ENCODE peak calls at places on chromosomes 1 and 21, in four cellular contexts. P is HepG2, L is K562, Q is GM12878. Z is an unnamed sample.

GRCh38 chr1:30388386-30388785 is 335.0 kb downstream of the MATN1 start:
- DNase-seq in P (no peak), Q (no peak), L (no peak), Z (no peak)

GRCh38 chr21:34865922-34866271 is 183.2 kb downstream of the RUNX1 start:
- DNase-seq in P (peak), L (no peak), Q (peak), Z (no peak)

GRCh38 chr1:157199421-157199755 is 61.2 kb upstream of the ETV3 start:
- DNase-seq in L (peak), P (no peak), Q (no peak), Z (no peak)

GRCh38 chr1:27542463-27543273 is 52.7 kb upstream of the WASF2 start:
- DNase-seq in Q (no peak), L (peak), P (peak), Z (no peak)

GRCh38 chr1:73604739-73605138 is 593.2 kb downstream of the LRRIQ3 start:
- DNase-seq in L (no peak), Q (no peak), P (no peak), Z (no peak)

GRCh38 chr1:67405473-67406245 is 24.5 kb downstream of the SERBP1 start:
- DNase-seq in L (no peak), Q (no peak), P (no peak), Z (no peak)

GRCh38 chr1:56330400-56331026 is 248.8 kb downstream of the PLPP3 start:
- DNase-seq in P (peak), L (no peak), Q (peak), Z (no peak)

GRCh38 chr1:83626603-83627002 is 372.3 kb downstream of the TTLL7 start:
- DNase-seq in L (no peak), P (no peak), Q (peak), Z (no peak)

GRCh38 chr1:85463666-85464496 is 1.1 kb downstream of the DDAH1 start:
- DNase-seq in P (peak), Q (no peak), L (no peak), Z (no peak)

GRCh38 chr1:111754964-111755320 is 759 bp upstream of the DDX20 start:
- DNase-seq in L (peak), Q (no peak), P (no peak), Z (peak)

GRCh38 chr1:15760520-15761211 is 2.1 kb downstream of the FBLIM1 start:
- DNase-seq in L (no peak), Q (no peak), P (no peak), Z (no peak)

GRCh38 chr1:43585596-43585995 is 54.9 kb downstream of the PTPRF start:
- DNase-seq in Q (no peak), P (no peak), L (no peak), Z (no peak)

GRCh38 chr1:94552071-94552586 is 10.6 kb upstream of the F3 start:
- DNase-seq in L (no peak), P (peak), Q (no peak), Z (no peak)

GRCh38 chr1:9128161-9128519 is 762 bp downstream of the GPR157 start:
- DNase-seq in L (no peak), P (no peak), Q (no peak), Z (no peak)

GRCh38 chr1:160078392-160079195 is 2.7 kb upstream of the KCNJ9 start:
- DNase-seq in L (peak), Q (no peak), P (peak), Z (peak)

GRCh38 chr1:203268901-203269653 is 36.2 kb upstream of the BTG2 start:
- DNase-seq in P (peak), L (peak), Q (no peak), Z (peak)

GRCh38 chr1:32250893-32251716 is at the start of gene LCK:
- DNase-seq in P (no peak), Q (no peak), L (no peak), Z (no peak)

GRCh38 chr1:177471244-177471643 is 300.5 kb downstream of the BRINP2 start:
- DNase-seq in Q (no peak), P (no peak), L (no peak), Z (no peak)

GRCh38 chr1:165633624-165634023 is 2.6 kb downstream of the MGST3 start:
- DNase-seq in P (no peak), L (no peak), Q (no peak), Z (no peak)

GRCh38 chr1:210231846-210232523 is 611 bp upstream of the SERTAD4 start:
- DNase-seq in L (no peak), P (no peak), Q (no peak), Z (peak)

GRCh38 chr1:235391879-235392278 is 24.7 kb downstream of the TBCE start:
- DNase-seq in P (no peak), L (no peak), Q (no peak), Z (no peak)

GRCh38 chr1:61271412-61271789 is 189.0 kb downstream of the NFIA start:
- DNase-seq in Q (no peak), L (peak), P (no peak), Z (no peak)

DNA sequence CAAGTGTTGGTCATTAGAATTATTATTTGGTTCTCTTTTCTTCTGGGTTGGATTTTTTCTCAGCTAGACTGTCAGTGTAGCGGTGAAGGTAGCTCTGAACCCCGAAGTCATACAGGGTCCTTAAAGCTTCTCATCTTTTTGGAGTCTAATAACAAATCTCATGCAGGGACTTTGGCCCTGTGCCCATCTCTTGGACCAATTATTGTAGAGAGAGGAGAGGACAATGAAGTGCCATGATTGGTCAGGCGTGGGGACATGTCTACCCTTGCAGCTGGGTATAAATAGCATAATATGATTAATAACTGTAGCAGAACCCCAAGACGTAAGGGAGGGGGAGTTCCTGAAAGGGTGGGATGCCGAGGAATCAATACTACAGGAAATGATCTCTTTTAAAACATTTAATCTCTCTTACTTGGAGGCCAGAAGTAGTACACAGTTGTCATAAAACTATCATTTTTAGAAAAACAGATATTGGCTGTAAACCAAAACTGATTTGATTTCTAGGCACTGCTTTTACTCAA is 8.8 kb downstream of the MAGI3 start:
- DNase-seq in P (no peak), Q (no peak), L (no peak), Z (no peak)
- TF ChIP-seq TARDBP in P (no peak), Q (no peak), L (no peak), Z (no peak)

GRCh38 chr1:227738820-227739219 is 3.6 kb downstream of the SNAP47 start:
- DNase-seq in Q (no peak), L (no peak), P (no peak), Z (no peak)

GRCh38 chr1:227740401-227740960 is 5.2 kb downstream of the SNAP47 start:
- DNase-seq in L (no peak), Q (no peak), P (no peak), Z (no peak)

GRCh38 chr1:227741166-227741870 is 6.1 kb downstream of the SNAP47 start:
- DNase-seq in L (no peak), Q (no peak), P (no peak), Z (no peak)

GRCh38 chr1:227736814-227737432 is 1.7 kb downstream of the SNAP47 start:
- DNase-seq in P (no peak), L (no peak), Q (no peak), Z (no peak)

GRCh38 chr1:227739636-227740035 is 4.4 kb downstream of the SNAP47 start:
- DNase-seq in Q (no peak), P (no peak), L (no peak), Z (no peak)
- TF ChIP-seq TARDBP in Q (no peak), P (no peak), L (no peak), Z (no peak)

GRCh38 chr21:43921602-43921978 is 56.6 kb downstream of the AGPAT3 start:
- DNase-seq in P (peak), L (peak), Q (peak), Z (no peak)

GRCh38 chr21:43922949-43923348 is 57.9 kb downstream of the AGPAT3 start:
- DNase-seq in Q (no peak), P (no peak), L (no peak), Z (no peak)

GRCh38 chr21:43919871-43920801 is 55.1 kb downstream of the AGPAT3 start:
- DNase-seq in L (no peak), P (no peak), Q (peak), Z (no peak)

GRCh38 chr21:43923391-43923790 is 58.4 kb downstream of the AGPAT3 start:
- DNase-seq in Q (no peak), P (no peak), L (no peak), Z (no peak)

DNA sequence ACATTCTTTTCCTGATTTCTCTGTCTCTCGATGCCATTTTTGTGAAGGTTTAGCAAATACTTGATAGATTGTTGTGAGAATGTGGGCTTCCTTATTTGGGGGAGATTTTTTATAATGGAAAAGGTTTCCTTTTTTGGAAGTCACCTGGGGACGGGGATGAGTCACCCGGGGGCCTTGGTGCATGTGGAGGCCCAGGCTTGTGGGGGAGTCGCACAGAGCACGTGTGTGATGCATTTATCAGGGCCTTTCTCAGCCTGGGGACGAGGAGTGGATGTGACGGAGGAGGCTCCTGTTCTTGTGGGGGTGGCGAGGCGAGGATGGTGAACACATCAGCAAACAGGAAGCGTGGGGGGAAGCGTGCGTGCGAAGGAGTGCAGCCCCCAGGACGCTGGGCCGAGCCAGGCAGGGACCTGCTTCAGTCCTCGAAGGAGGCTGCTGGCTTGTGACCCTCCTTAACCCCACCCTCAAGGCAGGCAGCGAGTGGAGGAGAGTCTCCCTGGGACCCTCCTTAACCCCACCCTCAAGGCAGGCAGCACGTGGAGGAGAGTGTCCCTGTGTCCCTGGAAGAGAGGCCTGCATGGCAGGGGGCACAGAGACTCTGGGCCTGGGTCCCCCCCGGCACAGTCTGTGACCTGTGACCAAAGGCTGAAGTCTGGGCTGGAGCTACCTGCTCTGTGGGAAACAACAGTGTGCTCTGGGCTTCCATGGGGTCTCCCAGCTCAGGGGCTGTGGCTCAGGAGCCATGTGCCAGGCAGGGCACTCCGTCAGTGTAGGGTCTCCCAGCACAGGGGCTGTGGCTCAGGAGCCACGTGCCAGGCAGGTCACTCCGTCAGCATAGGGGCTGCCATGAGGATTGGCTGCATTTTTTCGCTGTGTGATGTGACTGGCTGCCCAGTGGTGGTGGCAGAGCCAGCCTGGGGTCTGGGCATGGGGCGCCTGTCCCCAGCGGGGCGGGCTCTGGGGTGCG is 57.2 kb downstream of the AGPAT3 start:
- DNase-seq in P (no peak), Q (peak), L (peak), Z (no peak)
- TF ChIP-seq TARDBP in P (no peak), Q (no peak), L (no peak), Z (no peak)

DNA sequence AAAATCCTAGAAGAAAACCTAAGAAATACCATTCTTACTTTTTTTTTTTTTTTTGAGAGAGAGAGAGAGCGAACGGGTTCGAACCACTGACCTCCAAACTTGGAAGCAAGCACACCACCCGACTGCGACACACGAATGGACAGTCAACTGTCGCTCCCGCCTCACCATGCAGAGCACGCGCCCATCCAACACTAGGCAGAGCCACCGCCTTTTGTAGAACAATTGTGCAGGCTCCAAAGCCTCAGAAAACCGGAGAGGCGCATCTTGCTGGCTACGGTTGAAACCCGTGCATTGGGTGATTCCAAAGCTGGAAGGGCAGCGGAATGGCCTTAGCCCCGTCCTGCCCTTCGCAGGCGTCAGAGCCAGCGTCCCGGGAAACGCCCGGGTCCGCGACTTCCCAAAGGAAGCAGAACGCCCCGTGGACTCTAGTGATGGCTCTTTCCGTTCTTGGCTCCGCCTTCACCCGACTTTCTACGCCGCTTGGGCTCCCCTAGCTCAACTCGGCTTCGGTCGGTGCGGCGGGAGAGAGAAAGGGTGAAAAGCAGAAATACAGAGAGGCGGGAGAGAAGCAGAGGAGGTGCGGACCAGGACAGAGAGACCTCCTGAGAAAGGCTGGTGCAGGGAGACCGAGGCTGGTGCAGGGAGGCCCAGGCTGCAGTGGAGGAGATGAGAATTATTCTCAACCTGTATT is 99.8 kb downstream of the PRKAB2 start:
- DNase-seq in Q (no peak), P (no peak), L (no peak), Z (no peak)
- TF ChIP-seq TARDBP in Q (no peak), P (no peak), L (no peak), Z (no peak)